ENCODE peak calls at places on chromosomes 7 and 10, in seven cellular contexts. I is heart right ventricle, D is A549, H is lower lobe of right lung, U is transverse colon, X is stomach, Q is psoas muscle. E is an unnamed sample. For H3K9me3, the result is how much of the 10 kb centered on the place peaks cover.

GRCh38 chr10:96863922-96864543 is 31.9 kb downstream of the LCOR start:
- DNase-seq in H (no peak), Q (no peak), I (no peak), U (no peak), X (no peak), D (peak), E (no peak)

GRCh38 chr10:49610735-49611165 is 640 bp downstream of the SLC18A3 start:
- DNase-seq in H (no peak), Q (no peak), X (no peak), I (no peak), U (no peak), D (no peak), E (no peak)

GRCh38 chr10:72310636-72311035 is 36.9 kb downstream of the DDIT4 start:
- DNase-seq in D (no peak), H (no peak), U (no peak), I (no peak), X (no peak), Q (no peak), E (no peak)

GRCh38 chr7:139731802-139732470 is 45.9 kb downstream of the HIPK2 start:
- DNase-seq in X (peak), U (peak), D (peak), Q (peak), H (peak), I (peak), E (no peak)

GRCh38 chr10:78362406-78363022 is 328.9 kb downstream of the RPS24 start:
- DNase-seq in Q (peak), X (no peak), I (peak), H (peak), D (no peak), U (no peak), E (no peak)

GRCh38 chr10:44064987-44065787 is 319.7 kb downstream of the CXCL12 start:
- DNase-seq in I (no peak), D (no peak), U (no peak), X (no peak), Q (no peak), H (no peak), E (no peak)

GRCh38 chr10:61902448-61903183 is 1.1 kb downstream of the ARID5B start:
- DNase-seq in X (peak), U (peak), I (no peak), Q (no peak), D (peak), H (peak), E (no peak)

GRCh38 chr7:112298543-112299100 is 92.1 kb downstream of the ZNF277 start:
- DNase-seq in X (no peak), Q (no peak), D (no peak), H (no peak), U (no peak), I (no peak), E (no peak)

GRCh38 chr7:155974186-155974897 is 162.1 kb upstream of the SHH start:
- DNase-seq in I (no peak), H (no peak), Q (no peak), D (no peak), U (no peak), X (peak), E (no peak)

GRCh38 chr10:5346881-5347280 is 17.9 kb upstream of the UCN3 start:
- DNase-seq in D (no peak), Q (no peak), H (no peak), U (no peak), I (no peak), X (no peak), E (no peak)

GRCh38 chr10:5343092-5343491 is 21.7 kb upstream of the UCN3 start:
- DNase-seq in I (no peak), D (no peak), Q (no peak), H (no peak), X (no peak), U (no peak), E (no peak)

GRCh38 chr10:5344746-5345145 is 20.0 kb upstream of the UCN3 start:
- DNase-seq in I (no peak), D (no peak), H (no peak), X (no peak), U (no peak), Q (no peak), E (no peak)

GRCh38 chr10:5343561-5343960 is 21.2 kb upstream of the UCN3 start:
- DNase-seq in Q (no peak), I (no peak), H (no peak), D (peak), U (no peak), X (no peak), E (no peak)

GRCh38 chr10:5343979-5344378 is 20.8 kb upstream of the UCN3 start:
- DNase-seq in U (no peak), I (no peak), D (no peak), H (no peak), X (no peak), Q (no peak), E (no peak)
- TF ChIP-seq CTCF in U (no peak), I (no peak), D (no peak), H (no peak), X (no peak), Q (no peak), E (no peak)

DNA sequence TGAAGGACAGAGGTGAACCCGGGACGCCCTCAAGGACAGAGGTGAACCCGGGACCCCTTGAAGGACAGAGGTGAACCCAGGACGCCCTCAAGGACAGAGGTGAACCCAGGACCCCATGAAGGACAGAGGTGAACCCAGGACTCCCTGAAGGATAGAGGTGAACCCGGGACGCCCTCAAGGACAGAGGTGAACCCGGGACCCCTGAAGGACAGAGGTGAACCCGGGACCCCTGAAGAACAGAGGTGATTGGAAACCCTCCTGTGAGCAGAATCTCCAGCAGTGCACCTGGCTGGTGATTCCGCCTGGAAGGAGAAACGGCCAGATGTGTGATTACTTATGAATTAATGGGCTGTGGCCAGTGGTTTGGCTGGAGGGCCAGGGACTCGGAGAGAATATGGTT is 272.3 kb downstream of the PTPRN2 start:
- DNase-seq in U (no peak), D (no peak), Q (no peak), I (no peak), X (no peak), H (no peak), E (no peak)
- H3K9me3 ChIP-seq in U (under half), D (under half), Q (under half), I (under half), X (under half), H (under half), E (half or more)

GRCh38 chr10:113049881-113050280 is 99.8 kb downstream of the TCF7L2 start:
- DNase-seq in U (no peak), I (no peak), Q (no peak), X (no peak), D (no peak), H (no peak), E (no peak)

GRCh38 chr10:113053881-113054280 is 103.8 kb downstream of the TCF7L2 start:
- DNase-seq in H (no peak), U (no peak), Q (no peak), X (no peak), I (no peak), D (no peak), E (no peak)

GRCh38 chr10:113053091-113053490 is 103.0 kb downstream of the TCF7L2 start:
- DNase-seq in I (peak), D (no peak), H (no peak), U (no peak), Q (peak), X (no peak), E (no peak)

GRCh38 chr10:113051456-113051855 is 101.4 kb downstream of the TCF7L2 start:
- DNase-seq in Q (no peak), X (no peak), D (no peak), U (no peak), I (no peak), H (no peak), E (no peak)

GRCh38 chr10:113052076-113052830 is 102.2 kb downstream of the TCF7L2 start:
- DNase-seq in X (no peak), Q (no peak), H (no peak), D (no peak), U (no peak), I (no peak), E (no peak)
- H3K27ac ChIP-seq in X (peak), Q (no peak), H (no peak), D (peak), U (no peak), I (no peak), E (no peak)

DNA sequence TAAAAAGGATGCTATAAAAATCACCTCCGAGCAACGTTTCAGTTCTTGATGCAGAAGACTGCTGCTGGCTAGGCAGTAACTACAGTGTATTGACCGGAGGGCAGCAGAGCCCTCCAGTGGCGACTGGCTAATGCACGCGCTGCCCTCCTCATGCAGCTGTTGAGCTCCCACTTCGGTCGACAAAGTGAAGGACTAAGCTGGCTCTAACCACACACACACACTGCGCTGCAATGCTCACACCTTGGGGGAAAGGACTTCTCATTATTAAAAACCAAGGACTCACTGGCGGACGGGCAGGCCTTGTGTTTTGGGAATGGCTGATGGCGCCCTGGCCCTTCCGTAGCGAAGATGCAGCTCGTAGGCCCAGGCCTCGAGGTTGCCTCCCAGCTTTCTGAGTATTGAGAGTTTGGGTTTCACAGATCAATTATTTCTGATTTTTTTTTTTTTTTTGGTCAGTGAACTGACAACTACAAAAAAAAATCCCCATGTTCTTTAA is 120.9 kb upstream of the DIP2C start:
- DNase-seq in H (no peak), U (no peak), I (no peak), X (no peak), D (no peak), Q (no peak), E (no peak)
- TF ChIP-seq CTCF in H (peak), U (peak), I (peak), X (no peak), D (peak), Q (peak), E (peak)

GRCh38 chr7:157811946-157812345 is 475.1 kb downstream of the DNAJB6 start:
- DNase-seq in Q (no peak), I (no peak), D (no peak), X (no peak), U (no peak), H (peak), E (no peak)
- H3K9me3 ChIP-seq in Q (under half), I (under half), D (under half), X (under half), U (under half), H (under half), E (half or more)

DNA sequence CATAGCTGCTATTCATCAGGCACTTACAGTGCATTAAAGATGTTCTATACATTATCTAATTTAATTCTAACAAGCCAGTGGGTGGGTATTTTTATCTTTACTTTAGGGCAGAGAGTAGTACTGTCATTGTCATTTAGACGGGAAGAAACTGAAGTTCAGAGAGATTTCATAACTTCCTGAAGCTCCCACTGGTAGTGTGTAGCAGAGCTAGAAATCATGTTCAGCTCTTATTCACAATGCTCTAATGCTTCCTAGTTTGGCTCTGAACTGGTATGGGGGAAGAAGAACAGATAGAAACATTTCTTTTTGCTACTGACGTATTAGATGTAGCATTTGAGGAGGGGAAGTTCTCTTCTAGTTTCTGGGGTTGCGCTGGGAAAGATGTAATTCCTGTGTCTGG is 116.7 kb downstream of the CYP26A1 start:
- DNase-seq in Q (no peak), X (no peak), I (no peak), D (no peak), H (no peak), U (no peak), E (no peak)
- H3K27ac ChIP-seq in Q (no peak), X (peak), I (no peak), D (no peak), H (no peak), U (no peak), E (no peak)

DNA sequence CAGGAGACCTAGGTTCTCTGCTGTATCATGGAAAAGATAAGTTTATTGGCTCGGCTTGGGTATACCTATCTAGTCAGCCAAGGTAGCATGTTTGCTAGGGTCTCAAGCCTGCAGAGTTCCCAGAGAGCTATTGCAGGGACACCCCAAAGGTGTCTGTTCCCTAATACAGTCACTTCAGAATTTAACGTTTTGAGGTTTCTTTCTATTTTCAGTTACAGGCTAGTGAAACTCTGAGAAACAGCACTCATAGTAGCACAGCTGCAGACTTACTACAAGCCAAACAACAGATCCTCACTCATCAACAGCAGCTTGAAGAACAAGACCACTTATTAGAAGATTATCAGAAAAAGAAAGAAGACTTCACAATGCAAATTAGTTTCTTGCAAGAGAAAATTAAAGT is 54.7 kb downstream of the AKAP9 start:
- DNase-seq in U (no peak), D (no peak), I (no peak), X (no peak), Q (no peak), H (no peak), E (no peak)
- TF ChIP-seq CTCF in U (no peak), D (no peak), I (no peak), X (no peak), Q (no peak), H (no peak), E (no peak)